ENCODE peak calls at places on chromosomes 5 and 9, in seven cellular contexts. O is A549, X is fibroblast of the aortic adventitia, L is mesothelial cell of epicardium, U is brain microvascular endothelial cell, G is WTC11, A is heart left ventricle. S is an unnamed sample.

GRCh38 chr5:158621381-158621780 is 478.3 kb downstream of the EBF1 start:
- DNase-seq in A (no peak), L (no peak), X (no peak), G (no peak), U (no peak), O (no peak), S (no peak)

GRCh38 chr5:168585119-168585912 is 6.1 kb upstream of the PANK3 start:
- DNase-seq in U (no peak), G (no peak), X (no peak), L (no peak), A (no peak), O (no peak), S (no peak)

GRCh38 chr9:136421791-136422190 is 11.3 kb downstream of the PMPCA start:
- DNase-seq in U (no peak), X (no peak), L (no peak), A (no peak), G (no peak), O (no peak), S (no peak)

GRCh38 chr9:94818196-94818541 is 91.7 kb downstream of the AOPEP start:
- DNase-seq in O (no peak), X (no peak), L (no peak), G (no peak), A (no peak), U (no peak), S (no peak)

GRCh38 chr5:125560476-125561225 is 814.2 kb upstream of the ZNF608 start:
- DNase-seq in A (no peak), U (no peak), L (no peak), O (no peak), X (peak), G (no peak), S (peak)

GRCh38 chr9:4164356-4164755 is 135.5 kb downstream of the GLIS3 start:
- DNase-seq in U (no peak), L (no peak), O (no peak), G (no peak), X (no peak), A (no peak), S (no peak)

GRCh38 chr5:91175708-91176107 is 207.4 kb downstream of the ARRDC3 start:
- DNase-seq in L (no peak), G (no peak), U (no peak), X (no peak), A (no peak), O (no peak), S (no peak)

GRCh38 chr9:89252910-89253309 is 58.1 kb upstream of the CKS2 start:
- DNase-seq in L (no peak), A (no peak), G (no peak), O (no peak), U (no peak), X (no peak), S (no peak)

GRCh38 chr9:74742792-74743389 is 144.8 kb downstream of the TRPM6 start:
- DNase-seq in G (peak), U (peak), O (peak), L (peak), A (no peak), X (peak), S (peak)

GRCh38 chr5:78504726-78505431 is 143.7 kb downstream of the LHFPL2 start:
- DNase-seq in O (peak), L (peak), G (no peak), A (peak), U (peak), X (peak), S (peak)

GRCh38 chr5:66151030-66151429 is 6.9 kb downstream of the SREK1 start:
- DNase-seq in A (no peak), X (no peak), L (no peak), O (no peak), G (no peak), U (no peak), S (no peak)

GRCh38 chr9:125747765-125748510 is 765 bp downstream of the PBX3 start:
- DNase-seq in O (peak), L (peak), X (peak), G (peak), A (peak), U (no peak), S (peak)

GRCh38 chr5:14851067-14851422 is 20.5 kb downstream of the ANKH start:
- DNase-seq in O (no peak), G (no peak), X (no peak), L (no peak), A (no peak), U (no peak), S (peak)

GRCh38 chr5:71884926-71885325 is 165.9 kb downstream of the CARTPT start:
- DNase-seq in U (no peak), O (no peak), G (no peak), X (no peak), L (no peak), A (no peak), S (no peak)

GRCh38 chr9:124803911-124804310 is 27.0 kb downstream of the OLFML2A start:
- DNase-seq in A (no peak), L (no peak), O (no peak), X (no peak), G (no peak), U (no peak), S (no peak)

GRCh38 chr5:160133071-160133917 is 14.0 kb upstream of the PWWP2A start:
- DNase-seq in O (no peak), U (peak), L (no peak), A (peak), G (peak), X (peak), S (peak)

GRCh38 chr5:159005062-159005461 is 94.7 kb downstream of the EBF1 start:
- DNase-seq in G (no peak), O (no peak), L (no peak), U (no peak), A (no peak), X (no peak), S (no peak)

GRCh38 chr9:131612851-131613250 is 67.5 kb downstream of the PRRT1B start:
- DNase-seq in U (no peak), A (no peak), L (no peak), O (no peak), X (no peak), G (no peak), S (no peak)

GRCh38 chr5:141604318-141604717 is 14.5 kb downstream of the DIAPH1 start:
- DNase-seq in L (no peak), O (peak), X (peak), G (no peak), U (peak), A (peak), S (peak)

GRCh38 chr9:27528278-27528885 is 1.2 kb downstream of the MOB3B start:
- DNase-seq in X (peak), U (peak), G (peak), L (peak), O (no peak), A (peak), S (peak)

GRCh38 chr9:79939819-79940218 is 368.1 kb downstream of the TLE4 start:
- DNase-seq in G (no peak), U (no peak), L (no peak), A (no peak), X (no peak), O (peak), S (no peak)

GRCh38 chr9:79946718-79947117 is 375.0 kb downstream of the TLE4 start:
- DNase-seq in G (no peak), L (no peak), O (no peak), X (peak), U (peak), A (no peak), S (peak)

GRCh38 chr9:79945495-79945894 is 373.7 kb downstream of the TLE4 start:
- DNase-seq in L (no peak), O (no peak), G (no peak), A (no peak), X (no peak), U (no peak), S (peak)

GRCh38 chr9:79940919-79941318 is 369.2 kb downstream of the TLE4 start:
- DNase-seq in A (no peak), L (no peak), X (no peak), G (no peak), O (no peak), U (no peak), S (no peak)

DNA sequence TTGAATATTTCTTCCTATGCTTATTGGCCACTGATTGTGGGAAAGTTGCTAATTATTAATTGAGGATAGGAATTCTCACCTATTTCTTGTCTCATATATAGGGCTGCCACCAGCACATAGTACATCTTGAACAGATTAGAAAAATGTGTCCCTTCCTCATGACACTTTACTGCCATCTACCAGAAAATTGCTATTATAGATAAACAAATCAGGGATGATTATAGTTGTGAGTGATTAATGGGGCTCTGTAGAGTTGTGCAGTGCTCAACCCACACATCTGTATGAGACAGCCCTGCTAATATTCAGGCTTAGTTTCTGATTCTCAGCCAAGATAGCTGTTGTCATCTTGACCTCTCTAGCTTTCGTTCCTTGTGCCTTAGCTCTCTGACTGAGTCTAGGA is 373.2 kb downstream of the TLE4 start:
- DNase-seq in O (no peak), X (no peak), U (no peak), A (no peak), G (no peak), L (no peak), S (peak)
- TF ChIP-seq CTCF in O (no peak), X (no peak), U (no peak), A (no peak), G (no peak), L (no peak), S (no peak)

GRCh38 chr5:9851458-9851857 is 221.3 kb upstream of the TAS2R1 start:
- DNase-seq in X (peak), A (no peak), L (no peak), G (no peak), U (peak), O (peak), S (peak)
- TF ChIP-seq CTCF in X (peak), A (no peak), L (no peak), G (no peak), U (peak), O (peak), S (peak)

DNA sequence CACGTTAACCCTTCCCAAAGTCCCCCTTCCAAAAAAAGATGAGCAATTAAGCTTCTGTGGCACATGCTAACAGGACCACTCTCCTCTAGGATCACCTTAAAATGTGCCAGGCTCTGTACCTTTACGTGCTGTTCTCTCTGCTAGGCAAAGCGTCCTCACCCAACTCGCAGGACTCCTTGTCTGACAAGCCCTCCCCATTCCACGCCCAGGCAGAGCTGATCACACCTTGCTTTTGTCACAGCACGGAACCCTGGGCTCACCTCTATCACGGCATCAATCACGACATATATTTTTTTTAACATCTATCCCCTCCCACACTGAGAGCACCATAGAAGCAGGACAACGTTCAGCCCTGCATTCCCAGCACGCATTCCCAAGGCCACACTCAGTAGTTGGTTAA is 47.1 kb downstream of the CDK5RAP2 start:
- DNase-seq in U (no peak), O (no peak), A (no peak), G (no peak), L (no peak), X (no peak), S (no peak)
- TF ChIP-seq CTCF in U (no peak), O (no peak), A (no peak), G (no peak), L (no peak), X (no peak), S (no peak)

GRCh38 chr9:122350577-122351355 is 20.1 kb upstream of the PTGS1 start:
- DNase-seq in L (peak), G (peak), X (peak), A (peak), U (peak), O (peak), S (peak)

GRCh38 chr9:122355336-122355875 is 15.4 kb upstream of the PTGS1 start:
- DNase-seq in O (no peak), U (no peak), G (no peak), L (no peak), X (no peak), A (no peak), S (no peak)

GRCh38 chr9:122360891-122361290 is 9.9 kb upstream of the PTGS1 start:
- DNase-seq in G (no peak), O (no peak), L (no peak), X (peak), A (no peak), U (peak), S (no peak)

GRCh38 chr9:122354536-122355199 is 16.2 kb upstream of the PTGS1 start:
- DNase-seq in A (no peak), O (no peak), X (no peak), L (no peak), G (no peak), U (no peak), S (no peak)

GRCh38 chr9:122356627-122357026 is 14.2 kb upstream of the PTGS1 start:
- DNase-seq in L (no peak), X (no peak), U (no peak), G (peak), A (no peak), O (no peak), S (no peak)
- TF ChIP-seq CTCF in L (peak), X (peak), U (peak), G (peak), A (no peak), O (no peak), S (peak)

GRCh38 chr9:35072461-35073275 is at the start of gene VCP:
- DNase-seq in L (peak), O (peak), U (peak), A (peak), G (peak), X (peak), S (peak)
- TF ChIP-seq CTCF in L (no peak), O (no peak), U (no peak), A (no peak), G (no peak), X (no peak), S (no peak)

GRCh38 chr9:118595719-118596305 is 773.4 kb downstream of the BRINP1 start:
- DNase-seq in G (peak), L (no peak), A (no peak), U (peak), X (peak), O (peak), S (peak)
- TF ChIP-seq CTCF in G (peak), L (no peak), A (peak), U (peak), X (peak), O (peak), S (peak)

GRCh38 chr9:109859447-109859846 is 79.4 kb downstream of the PALM2AKAP2 start:
- DNase-seq in X (no peak), U (no peak), G (no peak), A (no peak), L (no peak), O (no peak), S (peak)
- TF ChIP-seq CTCF in X (peak), U (peak), G (no peak), A (no peak), L (peak), O (no peak), S (peak)

S was measured in cardiac fibroblast.